ENCODE peak calls at places on chromosome 1, in five cellular contexts. N is psoas muscle, G is OCI-LY7, Y is fibroblast of lung, R is body of pancreas. X is an unnamed sample.
A peak's percentile ranks its signal among the peaks of the same experiment; 100 is the strongest.

GRCh38 chr1:145926706-145927072 is 595 bp downstream of the RBM8A start:
- DNase-seq in R (no peak), G (no peak), N (no peak), Y (no peak), X (no peak)

GRCh38 chr1:156025873-156026272 is 5.1 kb upstream of the SSR2 start:
- DNase-seq in Y (peak; percentile 39), G (peak; percentile 58), R (peak; percentile 72), N (no peak), X (peak; percentile 2)

GRCh38 chr1:185474440-185475149 is 157.6 kb upstream of the IVNS1ABP start:
- DNase-seq in G (no peak), N (no peak), R (no peak), Y (no peak), X (no peak)

GRCh38 chr1:9539165-9539828 is at the start of gene SLC25A33:
- DNase-seq in G (peak; percentile 98), N (peak; percentile 97), Y (peak; percentile 98), R (peak; percentile 98), X (peak; percentile 97)

GRCh38 chr1:159091547-159092397 is 15.2 kb upstream of the AIM2 start:
- DNase-seq in R (no peak), N (no peak), G (no peak), Y (peak; percentile 85), X (no peak)

GRCh38 chr1:190353538-190354101 is 124.0 kb downstream of the BRINP3 start:
- DNase-seq in R (no peak), Y (peak; percentile 34), G (no peak), N (no peak), X (no peak)

GRCh38 chr1:116666090-116666489 is 1.4 kb downstream of the IGSF3 start:
- DNase-seq in R (no peak), N (no peak), Y (no peak), G (no peak), X (no peak)

GRCh38 chr1:233020441-233020840 is 70.0 kb downstream of the NTPCR start:
- DNase-seq in R (peak; percentile 64), N (peak; percentile 19), G (no peak), Y (no peak), X (no peak)

GRCh38 chr1:156935719-156936118 is 15.3 kb downstream of the LRRC71 start:
- DNase-seq in R (no peak), G (no peak), N (no peak), Y (no peak), X (no peak)

GRCh38 chr1:87965193-87965592 is 636.5 kb downstream of the LMO4 start:
- DNase-seq in Y (peak; percentile 23), N (no peak), G (no peak), R (no peak), X (no peak)

GRCh38 chr1:209927466-209927865 is 10.6 kb upstream of the SYT14 start:
- DNase-seq in N (no peak), G (no peak), Y (no peak), R (no peak), X (no peak)

GRCh38 chr1:4106731-4107130 is 206.7 kb upstream of the C1orf174 start:
- DNase-seq in R (no peak), N (no peak), G (no peak), Y (no peak), X (no peak)

GRCh38 chr1:32250893-32251716 is at the start of gene LCK:
- DNase-seq in Y (no peak), R (no peak), G (peak; percentile 85), N (no peak), X (peak; percentile 64)

GRCh38 chr1:47495176-47495713 is 57.4 kb downstream of the FOXD2 start:
- DNase-seq in R (no peak), N (no peak), G (no peak), Y (no peak), X (no peak)

GRCh38 chr1:10682114-10682445 is 114.4 kb downstream of the CASZ1 start:
- DNase-seq in Y (no peak), N (no peak), R (no peak), G (no peak), X (no peak)

GRCh38 chr1:161200421-161200991 is 1.7 kb upstream of the ADAMTS4 start:
- DNase-seq in G (no peak), N (no peak), R (no peak), Y (no peak), X (no peak)
- H3K27ac ChIP-seq in G (no peak overlapping the region), N (peak overlapping the region; percentile 96), R (peak overlapping the region; percentile 96), Y (peak overlapping the region; percentile 95), X (peak overlapping the region; percentile 43)

DNA sequence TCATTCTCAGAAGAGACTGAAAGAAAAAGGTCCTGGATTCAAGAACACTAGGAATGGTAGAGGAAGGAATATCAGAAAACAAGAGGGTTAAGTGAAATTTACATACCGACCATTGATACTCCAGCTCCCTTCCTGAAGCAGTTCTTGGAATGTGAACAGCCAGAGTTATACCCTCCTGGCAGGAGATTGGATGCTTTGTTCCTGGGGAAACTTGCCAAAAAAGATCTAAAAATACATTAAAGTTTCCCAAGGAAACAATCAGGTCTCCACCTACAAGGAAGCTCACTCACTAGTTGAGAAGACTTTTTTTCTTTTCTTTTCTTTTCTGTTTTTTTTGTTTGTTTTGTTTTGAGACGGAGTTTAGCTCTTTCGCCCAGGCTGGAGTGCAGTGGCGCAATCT is 91.1 kb downstream of the HLX start:
- DNase-seq in N (no peak), G (no peak), R (no peak), Y (no peak), X (no peak)
- H3K4me1 ChIP-seq in N (no peaks in the 10 kb centered on the region), G (no peaks in the 10 kb centered on the region), R (no peaks in the 10 kb centered on the region), Y (peaks cover 7% of the 10 kb centered on the region), X (no peaks in the 10 kb centered on the region)

GRCh38 chr1:86478747-86479146 is 10.0 kb downstream of the CLCA1 start:
- DNase-seq in G (no peak), Y (peak; percentile 30), R (no peak), N (no peak), X (no peak)
- H3K4me3 ChIP-seq in G (no peak overlapping the region), Y (no peak overlapping the region), R (no peak overlapping the region), N (no peak overlapping the region), X (no peak overlapping the region)

DNA sequence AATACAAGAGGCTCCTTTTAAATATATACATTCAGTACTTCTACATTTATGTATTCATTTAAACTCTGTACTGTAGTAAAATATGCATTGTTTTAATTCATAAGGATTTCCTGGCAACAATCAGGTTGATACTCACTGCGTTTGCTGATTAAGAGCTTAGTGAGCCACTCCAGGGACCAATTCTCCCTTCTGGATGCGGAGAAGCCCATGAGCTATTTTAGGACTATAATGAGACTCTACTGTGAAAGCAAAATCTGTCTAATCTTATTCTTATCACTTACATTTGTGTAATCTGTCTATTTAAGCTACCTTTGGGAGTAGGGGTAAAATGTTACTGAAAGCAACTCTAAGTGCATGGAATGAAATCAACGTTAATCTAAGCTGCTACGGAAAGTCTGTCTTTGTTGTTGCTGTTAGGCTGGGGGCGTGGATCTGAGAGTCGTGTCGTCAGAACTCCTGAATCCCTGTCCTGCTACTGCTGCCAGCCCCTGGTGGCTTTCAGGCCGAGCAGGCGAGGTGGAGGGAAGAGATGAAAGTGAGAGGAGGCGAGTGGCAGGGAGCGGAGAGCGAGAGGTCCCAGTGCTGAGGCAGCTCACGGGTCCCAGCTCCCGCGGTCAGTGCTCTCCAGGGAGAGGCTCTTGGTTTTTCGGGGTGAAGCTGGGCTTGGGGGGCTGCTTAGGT is 53.7 kb downstream of the COQ8A start:
- DNase-seq in N (no peak), Y (no peak), R (no peak), G (no peak), X (no peak)
- H3K27ac ChIP-seq in N (no peak overlapping the region), Y (no peak overlapping the region), R (no peak overlapping the region), G (no peak overlapping the region), X (no peak overlapping the region)

DNA sequence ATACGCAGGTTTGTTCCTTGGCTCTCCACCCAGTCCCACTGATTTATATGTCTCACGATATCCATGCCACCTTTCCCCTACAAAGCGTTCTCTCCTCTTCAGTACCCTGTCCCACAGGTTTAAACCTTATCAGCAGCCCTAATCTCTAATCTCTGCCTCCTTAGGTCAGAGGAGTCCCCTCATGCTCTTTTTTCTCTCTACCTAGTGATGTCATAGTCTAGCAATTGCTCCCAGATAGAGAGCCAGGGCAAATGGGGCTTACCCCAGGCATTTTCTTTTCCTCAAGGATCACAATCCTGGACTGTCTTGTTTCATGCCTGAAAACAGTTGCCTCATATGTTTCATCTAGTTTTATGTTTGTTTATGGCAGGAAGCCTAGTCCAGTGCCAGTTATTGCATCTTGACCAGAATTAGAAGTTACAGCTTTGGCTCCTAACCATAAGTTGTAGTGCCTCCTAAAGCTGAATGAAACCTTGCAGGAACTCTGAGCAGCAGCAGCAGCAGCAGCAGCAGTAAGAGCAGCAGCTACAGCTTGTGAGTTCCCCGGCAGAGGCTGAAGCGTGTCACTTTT is 26.6 kb upstream of the TP53BP2 start:
- DNase-seq in G (no peak), N (no peak), Y (peak; percentile 9), R (no peak), X (no peak)
- H3K4me1 ChIP-seq in G (no peaks in the 10 kb centered on the region), N (no peaks in the 10 kb centered on the region), Y (no peaks in the 10 kb centered on the region), R (no peaks in the 10 kb centered on the region), X (no peaks in the 10 kb centered on the region)

DNA sequence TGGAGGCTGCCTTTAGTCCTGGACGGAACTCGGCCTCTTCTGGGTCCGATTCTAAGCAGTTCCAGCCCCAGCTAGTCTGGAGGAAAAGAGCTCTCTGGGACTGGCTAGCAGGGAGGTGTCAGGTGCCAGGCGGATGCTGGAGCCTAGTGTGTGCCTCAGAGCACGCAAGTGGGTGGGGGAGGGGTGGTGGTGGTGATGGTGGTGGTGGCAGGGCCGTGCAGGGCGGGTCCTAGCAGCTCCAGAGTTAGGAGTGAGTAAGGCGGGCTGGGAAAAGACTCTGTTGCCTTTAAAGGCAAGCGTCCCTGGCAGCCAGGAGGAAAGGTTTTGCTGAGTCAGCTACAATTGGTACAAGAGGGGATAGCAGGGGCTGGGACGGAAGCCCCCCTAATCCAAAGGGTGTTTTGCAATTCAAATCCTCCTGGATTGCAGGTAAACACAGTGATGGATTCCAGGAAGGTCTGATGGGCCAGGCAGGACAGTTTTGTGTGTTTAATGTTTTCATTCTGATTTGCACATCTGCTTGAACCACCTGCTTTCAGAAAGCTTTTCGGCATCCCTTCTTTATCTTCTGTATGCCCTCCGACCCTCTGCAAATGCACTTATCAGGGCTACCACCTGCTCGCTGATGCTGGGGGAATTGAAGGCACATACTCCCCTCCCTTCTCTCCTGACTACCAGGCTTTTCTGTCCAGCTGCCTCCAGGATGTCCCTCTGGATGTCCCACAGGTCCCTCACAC is 4.1 kb upstream of the SLC2A1 start:
- DNase-seq in Y (peak; percentile 76), N (no peak), R (no peak), G (no peak), X (no peak)
- H3K4me3 ChIP-seq in Y (no peak overlapping the region), N (no peak overlapping the region), R (no peak overlapping the region), G (no peak overlapping the region), X (no peak overlapping the region)

DNA sequence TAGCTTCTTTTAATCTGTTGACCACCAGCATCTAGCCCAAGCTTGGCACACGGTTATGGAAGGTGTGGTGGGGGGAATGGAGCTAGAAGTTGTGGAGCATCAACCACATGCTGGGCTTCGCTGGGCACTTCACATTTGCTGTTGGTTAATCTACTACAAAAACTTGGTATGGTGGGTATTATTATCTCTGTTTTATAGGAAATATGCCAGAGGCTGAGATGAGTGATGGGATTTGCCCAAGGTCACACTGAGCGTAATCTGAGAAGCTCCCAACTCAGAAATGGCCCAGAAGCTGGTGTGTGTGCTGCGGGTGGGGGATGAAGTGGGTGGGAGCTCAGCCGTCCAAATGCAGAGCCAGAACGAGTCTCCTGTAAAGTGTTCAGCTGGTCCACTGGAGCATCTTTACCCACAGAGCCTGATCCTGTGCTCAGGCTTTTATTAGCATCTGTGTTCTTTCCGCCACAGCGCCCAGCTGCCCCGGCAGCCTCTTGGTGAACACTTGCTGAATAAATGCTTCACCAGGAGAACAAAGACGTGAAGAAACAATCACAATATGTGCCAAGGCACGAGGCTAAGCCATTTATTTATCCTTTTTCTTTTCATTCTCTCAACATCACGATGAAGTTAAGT is 98.6 kb upstream of the JUN start:
- DNase-seq in G (no peak), N (no peak), Y (no peak), R (peak; percentile 37), X (no peak)
- H3K27ac ChIP-seq in G (no peak overlapping the region), N (peak overlapping the region; percentile 88), Y (peak overlapping the region; percentile 79), R (peak overlapping the region; percentile 84), X (no peak overlapping the region)

GRCh38 chr1:11984121-11984520 is 3.9 kb downstream of the MFN2 start:
- DNase-seq in R (no peak), N (no peak), Y (no peak), G (no peak), X (no peak)
- H3K4me1 ChIP-seq in R (peaks cover 25% of the 10 kb centered on the region), N (peaks cover 66% of the 10 kb centered on the region), Y (peaks cover 11% of the 10 kb centered on the region), G (peaks cover 21% of the 10 kb centered on the region), X (peaks cover 23% of the 10 kb centered on the region)